ENCODE peak calls at places on chromosomes 5 and 9, in four cellular contexts. One of them, this sample, is unnamed.

GRCh38 chr9:134391319-134392231 is 65.3 kb downstream of the RXRA start:
- DNase-seq in mucosa of descending colon: no peak
- DNase-seq in heart right ventricle: no peak
- DNase-seq in effector memory CD4-positive, alpha-beta T cell: peak; percentile 80
- DNase-seq in this sample: no peak

GRCh38 chr5:174453690-174454089 is 270.7 kb upstream of the MSX2 start:
- DNase-seq in mucosa of descending colon: no peak
- DNase-seq in heart right ventricle: no peak
- DNase-seq in effector memory CD4-positive, alpha-beta T cell: no peak
- DNase-seq in this sample: no peak

GRCh38 chr9:105297442-105298097 is 53.1 kb downstream of the SLC44A1 start:
- DNase-seq in mucosa of descending colon: no peak
- DNase-seq in heart right ventricle: no peak
- DNase-seq in effector memory CD4-positive, alpha-beta T cell: no peak
- DNase-seq in this sample: no peak

GRCh38 chr5:86909896-86910295 is 292.2 kb downstream of the COX7C start:
- DNase-seq in mucosa of descending colon: no peak
- DNase-seq in heart right ventricle: no peak
- DNase-seq in effector memory CD4-positive, alpha-beta T cell: no peak
- DNase-seq in this sample: no peak

GRCh38 chr9:84419203-84419602 is 78.6 kb upstream of the SLC28A3 start:
- DNase-seq in mucosa of descending colon: no peak
- DNase-seq in heart right ventricle: no peak
- DNase-seq in effector memory CD4-positive, alpha-beta T cell: no peak
- DNase-seq in this sample: peak; percentile 56

GRCh38 chr9:18331808-18332209 is 142.1 kb upstream of the ADAMTSL1 start:
- DNase-seq in mucosa of descending colon: no peak
- DNase-seq in heart right ventricle: no peak
- DNase-seq in effector memory CD4-positive, alpha-beta T cell: no peak
- DNase-seq in this sample: no peak

GRCh38 chr5:79173626-79174025 is 62.0 kb downstream of the BHMT start:
- DNase-seq in mucosa of descending colon: no peak
- DNase-seq in heart right ventricle: no peak
- DNase-seq in effector memory CD4-positive, alpha-beta T cell: no peak
- DNase-seq in this sample: no peak

GRCh38 chr9:84397822-84398221 is 57.3 kb upstream of the SLC28A3 start:
- DNase-seq in mucosa of descending colon: no peak
- DNase-seq in heart right ventricle: no peak
- DNase-seq in effector memory CD4-positive, alpha-beta T cell: no peak
- DNase-seq in this sample: no peak

GRCh38 chr5:36150676-36151433 is 832 bp downstream of the LMBRD2 start:
- DNase-seq in mucosa of descending colon: peak; percentile 69
- DNase-seq in heart right ventricle: peak; percentile 36
- DNase-seq in effector memory CD4-positive, alpha-beta T cell: peak; percentile 4
- DNase-seq in this sample: peak; percentile 54

GRCh38 chr5:141695627-141696180 is 13.7 kb upstream of the ARAP3 start:
- DNase-seq in mucosa of descending colon: no peak
- DNase-seq in heart right ventricle: peak; percentile 58
- DNase-seq in effector memory CD4-positive, alpha-beta T cell: no peak
- DNase-seq in this sample: no peak

GRCh38 chr5:94893404-94894145 is 275.1 kb downstream of the SLF1 start:
- DNase-seq in mucosa of descending colon: no peak
- DNase-seq in heart right ventricle: no peak
- DNase-seq in effector memory CD4-positive, alpha-beta T cell: no peak
- DNase-seq in this sample: peak; percentile 13

GRCh38 chr5:179137001-179137642 is 76.9 kb downstream of the ZNF354C start:
- DNase-seq in mucosa of descending colon: peak; percentile 29
- DNase-seq in heart right ventricle: no peak
- DNase-seq in effector memory CD4-positive, alpha-beta T cell: no peak
- DNase-seq in this sample: no peak

GRCh38 chr9:91948423-91949292 is 1.4 kb downstream of the ROR2 start:
- DNase-seq in mucosa of descending colon: peak; percentile 64
- DNase-seq in heart right ventricle: peak; percentile 26
- DNase-seq in effector memory CD4-positive, alpha-beta T cell: no peak
- DNase-seq in this sample: peak; percentile 87

GRCh38 chr5:60843693-60844428 is at the start of gene ELOVL7:
- DNase-seq in mucosa of descending colon: peak; percentile 90
- DNase-seq in heart right ventricle: peak; percentile 15
- DNase-seq in effector memory CD4-positive, alpha-beta T cell: no peak
- DNase-seq in this sample: peak; percentile 96

GRCh38 chr9:14923701-14924100 is 13.5 kb upstream of the FREM1 start:
- DNase-seq in mucosa of descending colon: no peak
- DNase-seq in heart right ventricle: no peak
- DNase-seq in effector memory CD4-positive, alpha-beta T cell: no peak
- DNase-seq in this sample: no peak

GRCh38 chr5:4511996-4512656 is 628.0 kb upstream of the ADAMTS16 start:
- DNase-seq in mucosa of descending colon: no peak
- DNase-seq in heart right ventricle: peak; percentile 48
- DNase-seq in effector memory CD4-positive, alpha-beta T cell: no peak
- DNase-seq in this sample: peak; percentile 44

GRCh38 chr9:106643211-106643930 is 219.6 kb upstream of the ZNF462 start:
- DNase-seq in mucosa of descending colon: no peak
- DNase-seq in heart right ventricle: no peak
- DNase-seq in effector memory CD4-positive, alpha-beta T cell: no peak
- DNase-seq in this sample: no peak

GRCh38 chr5:66828551-66829421 is 232.6 kb downstream of the MAST4 start:
- DNase-seq in mucosa of descending colon: no peak
- DNase-seq in heart right ventricle: peak; percentile 46
- DNase-seq in effector memory CD4-positive, alpha-beta T cell: peak; percentile 11
- DNase-seq in this sample: no peak

GRCh38 chr5:157387683-157388093 is 72.3 kb upstream of the NIPAL4 start:
- DNase-seq in mucosa of descending colon: no peak
- DNase-seq in heart right ventricle: no peak
- DNase-seq in effector memory CD4-positive, alpha-beta T cell: no peak
- DNase-seq in this sample: no peak

GRCh38 chr5:180328296-180329137 is 24.6 kb downstream of the GFPT2 start:
- DNase-seq in mucosa of descending colon: peak; percentile 84
- DNase-seq in heart right ventricle: peak; percentile 81
- DNase-seq in effector memory CD4-positive, alpha-beta T cell: peak; percentile 62
- DNase-seq in this sample: peak; percentile 92

GRCh38 chr5:77029376-77029885 is 773 bp upstream of the AGGF1 start:
- DNase-seq in mucosa of descending colon: no peak
- DNase-seq in heart right ventricle: no peak
- DNase-seq in effector memory CD4-positive, alpha-beta T cell: no peak
- DNase-seq in this sample: no peak

GRCh38 chr9:69898714-69899209 is 78.1 kb downstream of the CFAP95 start:
- DNase-seq in mucosa of descending colon: no peak
- DNase-seq in heart right ventricle: no peak
- DNase-seq in effector memory CD4-positive, alpha-beta T cell: no peak
- DNase-seq in this sample: no peak

GRCh38 chr5:94618029-94618492 is 343 bp downstream of the KIAA0825 start:
- DNase-seq in mucosa of descending colon: peak; percentile 82
- DNase-seq in heart right ventricle: peak; percentile 50
- DNase-seq in effector memory CD4-positive, alpha-beta T cell: peak; percentile 1
- DNase-seq in this sample: peak; percentile 4

GRCh38 chr5:135569755-135570452 is 8.9 kb downstream of the CXCL14 start:
- DNase-seq in mucosa of descending colon: no peak
- DNase-seq in heart right ventricle: no peak
- DNase-seq in effector memory CD4-positive, alpha-beta T cell: no peak
- DNase-seq in this sample: peak; percentile 85

GRCh38 chr9:109974143-109974917 is 194.3 kb downstream of the PALM2AKAP2 start:
- DNase-seq in mucosa of descending colon: no peak
- DNase-seq in heart right ventricle: peak; percentile 32
- DNase-seq in effector memory CD4-positive, alpha-beta T cell: no peak
- DNase-seq in this sample: no peak
- H3K4me3 ChIP-seq in mucosa of descending colon: no peak overlapping the region
- H3K4me3 ChIP-seq in heart right ventricle: no peak overlapping the region
- H3K4me3 ChIP-seq in effector memory CD4-positive, alpha-beta T cell: no peak overlapping the region
- H3K4me3 ChIP-seq in this sample: no peak overlapping the region

GRCh38 chr5:131110256-131110594 is 54.8 kb downstream of the HINT1 start:
- DNase-seq in mucosa of descending colon: no peak
- DNase-seq in heart right ventricle: no peak
- DNase-seq in effector memory CD4-positive, alpha-beta T cell: no peak
- DNase-seq in this sample: no peak

GRCh38 chr5:131107128-131107527 is 57.9 kb downstream of the HINT1 start:
- DNase-seq in mucosa of descending colon: no peak
- DNase-seq in heart right ventricle: no peak
- DNase-seq in effector memory CD4-positive, alpha-beta T cell: no peak
- DNase-seq in this sample: no peak

GRCh38 chr5:131109540-131110255 is 55.4 kb downstream of the HINT1 start:
- DNase-seq in mucosa of descending colon: no peak
- DNase-seq in heart right ventricle: no peak
- DNase-seq in effector memory CD4-positive, alpha-beta T cell: no peak
- DNase-seq in this sample: peak; percentile 36

DNA sequence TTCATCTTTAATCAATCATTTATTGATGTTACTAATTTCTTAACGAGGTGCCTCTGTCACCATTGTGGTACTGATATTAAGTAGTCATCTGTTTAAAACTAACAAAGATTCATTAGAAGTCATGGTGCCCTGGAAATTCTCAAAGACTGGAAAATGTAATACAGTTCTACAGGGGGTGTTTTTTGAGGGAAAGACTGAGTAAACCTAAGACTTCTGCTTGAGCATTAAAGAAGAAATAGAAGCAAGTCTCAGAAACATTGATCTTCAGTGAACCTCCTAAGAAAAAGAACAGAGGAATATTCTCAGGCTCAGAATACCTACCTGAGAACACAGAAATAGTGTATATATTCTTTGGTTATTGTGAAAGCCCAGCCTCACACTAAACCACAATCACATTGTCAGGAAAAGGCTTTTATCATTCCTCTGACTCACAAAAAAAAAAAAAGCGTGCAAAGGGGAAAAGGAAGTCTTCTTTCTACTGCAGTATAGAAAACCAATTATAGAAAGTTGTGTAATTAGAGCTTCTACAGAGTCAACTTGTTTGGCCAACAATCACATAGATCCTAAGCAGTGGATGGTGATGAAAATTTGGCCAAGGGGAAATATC is 60.8 kb downstream of the HINT1 start:
- DNase-seq in mucosa of descending colon: no peak
- DNase-seq in heart right ventricle: no peak
- DNase-seq in effector memory CD4-positive, alpha-beta T cell: no peak
- DNase-seq in this sample: no peak
- H3K36me3 ChIP-seq in mucosa of descending colon: no peaks in the 10 kb centered on the region
- H3K36me3 ChIP-seq in heart right ventricle: no peaks in the 10 kb centered on the region
- H3K36me3 ChIP-seq in effector memory CD4-positive, alpha-beta T cell: no peaks in the 10 kb centered on the region
- H3K36me3 ChIP-seq in this sample: no peaks in the 10 kb centered on the region

DNA sequence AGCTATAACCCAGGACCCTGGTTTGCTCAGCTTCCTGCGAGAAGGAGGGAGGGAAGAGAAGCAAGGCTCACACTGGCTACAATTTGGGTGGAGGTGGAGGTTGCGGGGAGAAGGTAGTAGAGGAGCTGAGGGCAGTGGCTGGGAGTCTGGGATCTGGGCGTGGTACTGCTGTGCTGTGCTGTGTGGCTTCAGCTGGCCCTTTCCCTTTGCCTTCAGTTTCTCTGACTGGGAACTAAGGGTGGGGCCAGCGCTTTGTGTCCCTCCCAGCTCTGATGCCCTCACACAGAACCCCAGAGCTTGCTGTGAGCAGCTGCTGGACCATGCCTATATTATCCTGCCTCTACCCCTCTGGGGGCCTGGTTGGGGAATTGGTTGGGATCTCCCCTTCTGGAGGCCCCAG is 60.9 kb downstream of the RGS3 start:
- DNase-seq in mucosa of descending colon: peak; percentile 81
- DNase-seq in heart right ventricle: no peak
- DNase-seq in effector memory CD4-positive, alpha-beta T cell: no peak
- DNase-seq in this sample: no peak
- H3K4me3 ChIP-seq in mucosa of descending colon: no peak overlapping the region
- H3K4me3 ChIP-seq in heart right ventricle: no peak overlapping the region
- H3K4me3 ChIP-seq in effector memory CD4-positive, alpha-beta T cell: no peak overlapping the region
- H3K4me3 ChIP-seq in this sample: no peak overlapping the region

DNA sequence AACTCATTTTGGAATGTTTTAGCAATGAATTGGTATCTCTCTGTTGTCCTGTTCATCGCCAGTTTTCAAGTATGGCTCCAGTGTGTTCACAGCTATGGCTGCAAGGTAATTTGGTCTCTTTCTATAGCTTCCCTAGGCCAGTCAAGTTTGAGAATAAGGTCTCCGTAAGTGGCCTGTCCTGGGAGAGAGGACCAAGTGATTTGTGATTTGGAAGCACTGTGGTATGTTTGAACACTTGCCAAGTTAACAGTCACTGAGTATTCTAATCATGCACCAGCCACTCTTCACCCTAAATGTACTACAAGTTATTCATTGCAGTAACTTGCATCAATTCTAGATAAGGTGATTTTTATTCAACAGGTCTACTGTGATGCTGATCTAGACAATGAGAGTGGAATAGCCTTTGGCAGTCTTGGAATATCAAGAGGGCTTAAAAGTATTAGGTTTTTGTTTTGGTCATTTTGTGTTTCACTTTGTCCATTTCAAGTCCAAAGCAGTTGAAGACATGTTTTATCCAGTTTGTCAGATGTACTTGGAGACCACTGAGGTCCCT is 41.1 kb downstream of the G3BP1 start:
- DNase-seq in mucosa of descending colon: no peak
- DNase-seq in heart right ventricle: no peak
- DNase-seq in effector memory CD4-positive, alpha-beta T cell: no peak
- DNase-seq in this sample: no peak
- H3K36me3 ChIP-seq in mucosa of descending colon: no peaks in the 10 kb centered on the region
- H3K36me3 ChIP-seq in heart right ventricle: peaks cover 45% of the 10 kb centered on the region
- H3K36me3 ChIP-seq in effector memory CD4-positive, alpha-beta T cell: peaks cover 32% of the 10 kb centered on the region
- H3K36me3 ChIP-seq in this sample: peaks cover 15% of the 10 kb centered on the region

DNA sequence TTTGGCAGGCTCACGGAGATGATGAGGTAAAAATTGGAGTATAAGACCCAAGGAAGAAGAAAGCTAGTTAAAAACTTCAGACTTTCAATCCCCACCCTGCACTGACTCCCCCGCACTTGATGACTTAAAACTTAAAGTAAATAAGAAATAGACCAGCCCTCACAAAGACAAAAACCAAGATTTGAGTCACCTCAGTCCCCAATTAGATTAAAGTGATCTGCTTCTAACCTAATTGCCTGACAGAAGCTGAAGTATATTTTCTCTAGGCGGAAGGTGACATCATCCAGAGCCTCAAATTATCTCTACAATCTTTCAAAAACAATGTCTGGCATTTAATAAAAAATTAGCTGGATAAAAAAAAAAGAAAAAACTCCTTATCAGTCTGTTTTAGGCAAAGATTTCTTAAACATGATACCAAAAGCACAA is 124.1 kb upstream of the PJA2 start:
- DNase-seq in mucosa of descending colon: no peak
- DNase-seq in heart right ventricle: no peak
- DNase-seq in effector memory CD4-positive, alpha-beta T cell: no peak
- DNase-seq in this sample: no peak
- H3K4me3 ChIP-seq in mucosa of descending colon: no peak overlapping the region
- H3K4me3 ChIP-seq in heart right ventricle: no peak overlapping the region
- H3K4me3 ChIP-seq in effector memory CD4-positive, alpha-beta T cell: no peak overlapping the region
- H3K4me3 ChIP-seq in this sample: no peak overlapping the region

GRCh38 chr5:15489571-15490235 is 10.3 kb upstream of the FBXL7 start:
- DNase-seq in mucosa of descending colon: no peak
- DNase-seq in heart right ventricle: no peak
- DNase-seq in effector memory CD4-positive, alpha-beta T cell: no peak
- DNase-seq in this sample: no peak

GRCh38 chr5:15496886-15497285 is 3.1 kb upstream of the FBXL7 start:
- DNase-seq in mucosa of descending colon: no peak
- DNase-seq in heart right ventricle: no peak
- DNase-seq in effector memory CD4-positive, alpha-beta T cell: no peak
- DNase-seq in this sample: no peak

GRCh38 chr5:15499528-15500325 is at the start of gene FBXL7:
- DNase-seq in mucosa of descending colon: peak; percentile 68
- DNase-seq in heart right ventricle: peak; percentile 87
- DNase-seq in effector memory CD4-positive, alpha-beta T cell: no peak
- DNase-seq in this sample: peak; percentile 87

GRCh38 chr5:15492545-15492944 is 7.4 kb upstream of the FBXL7 start:
- DNase-seq in mucosa of descending colon: no peak
- DNase-seq in heart right ventricle: no peak
- DNase-seq in effector memory CD4-positive, alpha-beta T cell: no peak
- DNase-seq in this sample: no peak

GRCh38 chr5:15495026-15495425 is 5.0 kb upstream of the FBXL7 start:
- DNase-seq in mucosa of descending colon: no peak
- DNase-seq in heart right ventricle: no peak
- DNase-seq in effector memory CD4-positive, alpha-beta T cell: no peak
- DNase-seq in this sample: no peak
- H3K36me3 ChIP-seq in mucosa of descending colon: no peaks in the 10 kb centered on the region
- H3K36me3 ChIP-seq in heart right ventricle: no peaks in the 10 kb centered on the region
- H3K36me3 ChIP-seq in effector memory CD4-positive, alpha-beta T cell: no peaks in the 10 kb centered on the region
- H3K36me3 ChIP-seq in this sample: no peaks in the 10 kb centered on the region

GRCh38 chr5:73448451-73449136 is at the start of gene FOXD1:
- DNase-seq in mucosa of descending colon: peak; percentile 71
- DNase-seq in heart right ventricle: peak; percentile 59
- DNase-seq in effector memory CD4-positive, alpha-beta T cell: no peak
- DNase-seq in this sample: peak; percentile 88
- H3K4me3 ChIP-seq in mucosa of descending colon: no peak within 1 kb of the TSS
- H3K4me3 ChIP-seq in heart right ventricle: peak within 1 kb of the TSS; percentile 52
- H3K4me3 ChIP-seq in effector memory CD4-positive, alpha-beta T cell: peak within 1 kb of the TSS; percentile 53
- H3K4me3 ChIP-seq in this sample: peak within 1 kb of the TSS; percentile 36